ENCODE peak calls at places on chromosomes 5 and 9, in eight cellular contexts. N is AG09309; B is NCI-H774; D is ACHN; E is pons; I is nephron progenitor cell; F is mesendoderm; S is CD4-positive, alpha-beta T cell. Q is an unnamed sample.

GRCh38 chr9:136438909-136439549 is 616 bp downstream of the INPP5E start:
- DNase-seq in N (no peak), B (peak), D (peak), E (no peak), I (peak), F (peak), S (peak), Q (peak)

GRCh38 chr5:135483254-135483653 is 31.1 kb upstream of the TIFAB start:
- DNase-seq in N (no peak), B (no peak), D (no peak), E (no peak), I (no peak), F (no peak), S (no peak), Q (no peak)

GRCh38 chr9:108225371-108225905 is 630.3 kb downstream of the ACTL7B start:
- DNase-seq in N (no peak), B (no peak), D (no peak), E (no peak), I (no peak), F (no peak), S (no peak), Q (no peak)

GRCh38 chr5:148425808-148426207 is 42.0 kb downstream of the FBXO38 start:
- DNase-seq in N (no peak), B (no peak), D (no peak), E (no peak), I (no peak), F (no peak), S (no peak), Q (no peak)

GRCh38 chr5:179406031-179406681 is 60.9 kb upstream of the ADAMTS2 start:
- DNase-seq in N (no peak), B (no peak), D (no peak), E (no peak), I (no peak), F (no peak), S (no peak), Q (no peak)

GRCh38 chr5:147417133-147417813 is 92.6 kb downstream of the DPYSL3 start:
- DNase-seq in N (no peak), B (no peak), D (no peak), E (peak), I (no peak), F (no peak), S (no peak), Q (no peak)

GRCh38 chr5:58322453-58322852 is 137.4 kb downstream of the PLK2 start:
- DNase-seq in N (peak), B (no peak), D (peak), E (no peak), I (no peak), F (peak), S (no peak), Q (no peak)

GRCh38 chr5:132052520-132052919 is 7.9 kb upstream of the IL3 start:
- DNase-seq in N (no peak), B (no peak), D (no peak), E (no peak), I (no peak), F (no peak), S (no peak), Q (no peak)

GRCh38 chr5:142426129-142426641 is 101.4 kb upstream of the SPRY4 start:
- DNase-seq in N (no peak), B (no peak), D (no peak), E (peak), I (peak), F (peak), S (peak), Q (no peak)

GRCh38 chr5:143494162-143494561 is 90.7 kb upstream of the NR3C1 start:
- DNase-seq in N (peak), B (no peak), D (peak), E (no peak), I (no peak), F (no peak), S (no peak), Q (no peak)

GRCh38 chr9:16236326-16236725 is 634.1 kb downstream of the BNC2 start:
- DNase-seq in N (peak), B (no peak), D (no peak), E (no peak), I (no peak), F (no peak), S (no peak), Q (no peak)

GRCh38 chr5:143051244-143052058 is 281.3 kb downstream of the ARHGAP26 start:
- DNase-seq in N (peak), B (peak), D (peak), E (peak), I (no peak), F (peak), S (no peak), Q (no peak)

GRCh38 chr5:131810510-131811249 is 13.9 kb upstream of the FNIP1 start:
- DNase-seq in N (no peak), B (no peak), D (peak), E (peak), I (no peak), F (peak), S (no peak), Q (peak)

GRCh38 chr5:94316916-94317838 is 301.2 kb downstream of the KIAA0825 start:
- DNase-seq in N (no peak), B (no peak), D (no peak), E (no peak), I (no peak), F (no peak), S (no peak), Q (no peak)

GRCh38 chr5:57191986-57192385 is 18.1 kb downstream of the GPBP1 start:
- DNase-seq in N (no peak), B (no peak), D (no peak), E (no peak), I (no peak), F (no peak), S (no peak), Q (no peak)

GRCh38 chr9:16221822-16222547 is 648.5 kb downstream of the BNC2 start:
- DNase-seq in N (no peak), B (no peak), D (no peak), E (no peak), I (no peak), F (no peak), S (no peak), Q (no peak)